ENCODE peak calls at places on chromosomes 12 and 14, in six cellular contexts. One of them, this sample, is unnamed.

GRCh38 chr12:99649551-99649950 is 2.0 kb downstream of the GARIN6 start:
- DNase-seq in HepG2: no peak
- DNase-seq in HCT116: no peak
- DNase-seq in SK-N-SH: no peak
- DNase-seq in GM12878: no peak
- DNase-seq in K562: no peak
- DNase-seq in this sample: no peak

GRCh38 chr12:48824112-48824511 is 5.8 kb downstream of the CACNB3 start:
- DNase-seq in HepG2: no peak
- DNase-seq in HCT116: no peak
- DNase-seq in SK-N-SH: no peak
- DNase-seq in GM12878: no peak
- DNase-seq in K562: peak; percentile 80
- DNase-seq in this sample: no peak

GRCh38 chr12:51836833-51837184 is 11.7 kb downstream of the FIGNL2 start:
- DNase-seq in HepG2: no peak
- DNase-seq in HCT116: no peak
- DNase-seq in SK-N-SH: no peak
- DNase-seq in GM12878: no peak
- DNase-seq in K562: no peak
- DNase-seq in this sample: no peak

GRCh38 chr12:54425696-54426095 is 6.6 kb upstream of the ITGA5 start:
- DNase-seq in HepG2: no peak
- DNase-seq in HCT116: no peak
- DNase-seq in SK-N-SH: no peak
- DNase-seq in GM12878: no peak
- DNase-seq in K562: peak; percentile 45
- DNase-seq in this sample: no peak

GRCh38 chr12:83823386-83824045 is 1089.1 kb downstream of the SLC6A15 start:
- DNase-seq in HepG2: peak; percentile 27
- DNase-seq in HCT116: peak; percentile 44
- DNase-seq in SK-N-SH: peak; percentile 12
- DNase-seq in GM12878: no peak
- DNase-seq in K562: peak; percentile 5
- DNase-seq in this sample: peak; percentile 73

GRCh38 chr14:49828640-49829039 is 23.9 kb downstream of the NEMF start:
- DNase-seq in HepG2: no peak
- DNase-seq in HCT116: no peak
- DNase-seq in SK-N-SH: no peak
- DNase-seq in GM12878: no peak
- DNase-seq in K562: no peak
- DNase-seq in this sample: no peak

GRCh38 chr14:102768223-102769048 is 8.8 kb upstream of the TRAF3 start:
- DNase-seq in HepG2: no peak
- DNase-seq in HCT116: no peak
- DNase-seq in SK-N-SH: no peak
- DNase-seq in GM12878: peak; percentile 86
- DNase-seq in K562: no peak
- DNase-seq in this sample: no peak

GRCh38 chr12:43306066-43306465 is 245.9 kb downstream of the ADAMTS20 start:
- DNase-seq in HepG2: no peak
- DNase-seq in HCT116: no peak
- DNase-seq in SK-N-SH: no peak
- DNase-seq in GM12878: no peak
- DNase-seq in K562: no peak
- DNase-seq in this sample: no peak

GRCh38 chr12:24668563-24668962 is 280.3 kb downstream of the BCAT1 start:
- DNase-seq in HepG2: no peak
- DNase-seq in HCT116: no peak
- DNase-seq in SK-N-SH: no peak
- DNase-seq in GM12878: no peak
- DNase-seq in K562: no peak
- DNase-seq in this sample: no peak

GRCh38 chr12:123763093-123763492 is 992 bp downstream of the DNAH10 start:
- DNase-seq in HepG2: no peak
- DNase-seq in HCT116: no peak
- DNase-seq in SK-N-SH: no peak
- DNase-seq in GM12878: no peak
- DNase-seq in K562: no peak
- DNase-seq in this sample: no peak

DNA sequence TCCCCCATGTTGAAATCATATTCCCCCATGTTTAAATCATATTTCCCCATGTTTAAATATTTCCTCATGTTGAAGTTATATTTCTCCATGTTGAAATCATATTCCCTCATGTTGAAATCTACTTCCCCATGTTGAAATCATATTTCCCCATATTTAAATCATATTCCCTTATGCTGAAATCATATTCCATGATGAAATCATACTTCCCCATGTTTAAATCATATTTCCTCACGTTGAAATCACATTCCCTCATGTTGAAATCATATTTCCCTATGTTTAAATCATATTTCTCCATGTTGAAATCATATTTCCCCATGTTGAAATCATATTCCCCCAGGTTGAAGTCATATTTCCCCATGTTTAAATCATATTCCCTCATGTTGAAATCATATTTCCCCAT is 34.6 kb upstream of the ADGRD1 start:
- DNase-seq in HepG2: no peak
- DNase-seq in HCT116: no peak
- DNase-seq in SK-N-SH: no peak
- DNase-seq in GM12878: no peak
- DNase-seq in K562: no peak
- DNase-seq in this sample: no peak
- TF ChIP-seq JUND in HepG2: no peak
- TF ChIP-seq JUND in HCT116: no peak
- TF ChIP-seq JUND in SK-N-SH: no peak
- TF ChIP-seq JUND in GM12878: no peak
- TF ChIP-seq JUND in K562: no peak
- TF ChIP-seq JUND in this sample: no peak

DNA sequence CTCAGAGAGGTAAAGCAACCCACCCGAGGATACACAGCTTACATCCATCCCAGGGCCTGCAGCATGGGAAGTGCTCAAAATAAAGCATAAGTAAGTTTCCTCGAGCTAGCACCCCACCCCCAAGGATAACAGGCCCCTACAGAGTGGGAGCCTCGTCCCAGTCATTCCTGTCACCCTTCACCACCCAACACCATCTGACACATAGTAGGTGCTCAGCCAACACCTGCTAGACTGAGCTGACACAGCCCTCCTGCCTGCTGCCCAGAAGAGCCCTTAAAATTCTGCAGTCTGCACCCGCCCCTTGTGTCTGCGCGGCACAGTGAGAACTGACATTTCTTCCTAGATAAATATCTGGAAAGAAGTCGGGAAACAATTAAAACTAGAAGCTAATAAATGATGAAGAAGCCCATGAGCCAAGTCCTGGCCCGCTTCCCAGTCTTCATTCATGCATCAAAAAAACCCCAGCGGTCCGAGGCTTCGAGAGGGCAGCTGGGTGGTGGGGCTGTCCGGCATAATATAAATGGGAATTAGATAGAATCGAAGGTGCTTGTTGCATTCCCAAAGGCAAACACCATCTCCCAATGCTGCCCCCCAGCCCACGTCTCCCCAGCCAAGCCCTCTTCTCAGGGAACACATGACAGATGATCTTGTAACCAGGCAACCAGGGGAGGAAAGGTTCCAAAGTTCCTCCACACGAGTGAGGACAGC is 76.2 kb downstream of the BCL11B start:
- DNase-seq in HepG2: no peak
- DNase-seq in HCT116: no peak
- DNase-seq in SK-N-SH: no peak
- DNase-seq in GM12878: no peak
- DNase-seq in K562: no peak
- DNase-seq in this sample: no peak
- TF ChIP-seq JUND in HepG2: no peak
- TF ChIP-seq JUND in HCT116: no peak
- TF ChIP-seq JUND in SK-N-SH: no peak
- TF ChIP-seq JUND in GM12878: no peak
- TF ChIP-seq JUND in K562: no peak
- TF ChIP-seq JUND in this sample: no peak

GRCh38 chr14:81398196-81398891 is 1.8 kb downstream of the STON2 start:
- DNase-seq in HepG2: no peak
- DNase-seq in HCT116: no peak
- DNase-seq in SK-N-SH: no peak
- DNase-seq in GM12878: no peak
- DNase-seq in K562: no peak
- DNase-seq in this sample: no peak

GRCh38 chr14:81400202-81400678 is at the start of gene STON2:
- DNase-seq in HepG2: no peak
- DNase-seq in HCT116: peak; percentile 54
- DNase-seq in SK-N-SH: no peak
- DNase-seq in GM12878: no peak
- DNase-seq in K562: peak; percentile 34
- DNase-seq in this sample: no peak

GRCh38 chr14:81400852-81401251 is 728 bp upstream of the STON2 start:
- DNase-seq in HepG2: no peak
- DNase-seq in HCT116: peak; percentile 54
- DNase-seq in SK-N-SH: no peak
- DNase-seq in GM12878: no peak
- DNase-seq in K562: no peak
- DNase-seq in this sample: peak; percentile 54

GRCh38 chr14:81401420-81402122 is 1.4 kb upstream of the STON2 start:
- DNase-seq in HepG2: no peak
- DNase-seq in HCT116: peak; percentile 47
- DNase-seq in SK-N-SH: no peak
- DNase-seq in GM12878: no peak
- DNase-seq in K562: no peak
- DNase-seq in this sample: no peak

DNA sequence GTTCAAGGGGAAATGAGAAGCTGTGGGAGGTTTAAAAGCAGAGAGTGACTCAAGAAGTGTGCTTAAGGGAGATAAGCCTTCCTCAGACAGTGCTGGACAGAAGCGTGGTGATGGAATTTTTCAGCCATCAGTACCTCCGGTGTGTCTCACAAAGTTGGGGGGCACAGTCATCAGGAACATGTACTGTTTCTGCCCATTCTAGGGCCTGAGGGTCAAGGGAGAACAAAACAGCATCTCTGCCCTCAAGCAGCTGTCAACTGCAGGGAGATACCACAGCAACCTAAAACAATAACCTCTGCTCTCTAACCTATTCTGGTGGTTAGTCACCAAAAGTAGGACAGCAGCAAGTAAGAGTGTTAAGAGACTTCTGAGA is 2.0 kb upstream of the STON2 start:
- DNase-seq in HepG2: no peak
- DNase-seq in HCT116: no peak
- DNase-seq in SK-N-SH: no peak
- DNase-seq in GM12878: no peak
- DNase-seq in K562: peak; percentile 40
- DNase-seq in this sample: no peak
- TF ChIP-seq JUND in HepG2: no peak
- TF ChIP-seq JUND in HCT116: no peak
- TF ChIP-seq JUND in SK-N-SH: no peak
- TF ChIP-seq JUND in GM12878: no peak
- TF ChIP-seq JUND in K562: peak; percentile 91
- TF ChIP-seq JUND in this sample: no peak

GRCh38 chr12:6957741-6958608 is 6.8 kb downstream of the PTPN6 start:
- DNase-seq in HepG2: no peak
- DNase-seq in HCT116: no peak
- DNase-seq in SK-N-SH: no peak
- DNase-seq in GM12878: no peak
- DNase-seq in K562: no peak
- DNase-seq in this sample: no peak

GRCh38 chr12:6957151-6957701 is 6.1 kb downstream of the PTPN6 start:
- DNase-seq in HepG2: no peak
- DNase-seq in HCT116: no peak
- DNase-seq in SK-N-SH: peak; percentile 15
- DNase-seq in GM12878: no peak
- DNase-seq in K562: no peak
- DNase-seq in this sample: no peak

GRCh38 chr12:6960291-6961277 is 9.4 kb downstream of the PTPN6 start:
- DNase-seq in HepG2: no peak
- DNase-seq in HCT116: no peak
- DNase-seq in SK-N-SH: peak; percentile 38
- DNase-seq in GM12878: no peak
- DNase-seq in K562: no peak
- DNase-seq in this sample: no peak

GRCh38 chr12:6959376-6960290 is 8.5 kb downstream of the PTPN6 start:
- DNase-seq in HepG2: no peak
- DNase-seq in HCT116: no peak
- DNase-seq in SK-N-SH: no peak
- DNase-seq in GM12878: no peak
- DNase-seq in K562: no peak
- DNase-seq in this sample: no peak

DNA sequence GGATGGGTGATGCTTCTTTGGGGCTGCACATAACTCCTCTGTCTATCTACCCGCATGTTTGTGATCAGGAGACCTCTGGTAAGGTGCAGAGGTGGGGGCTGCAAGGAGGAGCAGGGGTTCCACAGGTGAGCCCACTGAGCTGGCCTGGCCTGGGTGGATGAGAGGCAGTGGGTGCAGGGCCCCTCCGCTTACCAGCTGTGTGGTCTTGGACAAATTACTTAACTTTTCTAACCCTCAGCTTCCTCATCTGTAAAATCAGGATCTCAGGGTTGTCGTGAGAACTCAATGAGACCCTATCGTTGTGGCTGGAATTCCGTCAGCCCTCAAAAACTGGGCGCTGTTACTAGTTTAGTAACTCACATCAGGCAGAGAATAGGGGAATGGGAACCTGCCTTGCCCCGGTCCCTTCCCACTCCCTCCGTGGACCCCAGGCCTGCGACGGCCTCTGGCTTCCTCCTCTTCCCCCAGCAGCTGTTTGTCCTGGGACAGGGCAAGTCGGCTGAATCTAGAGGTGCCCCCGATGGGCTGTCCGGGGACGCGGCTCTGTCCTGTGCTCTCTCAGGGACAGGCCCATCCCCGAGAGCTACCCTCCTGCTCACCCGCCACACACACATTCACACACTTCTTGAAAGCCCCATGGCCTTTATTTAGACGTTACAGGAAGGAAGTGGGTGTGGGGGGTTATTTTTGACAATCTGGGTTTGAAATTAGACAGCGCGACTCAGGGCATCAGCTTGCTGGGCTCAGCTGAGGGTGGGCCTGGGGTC is 7.6 kb downstream of the PTPN6 start:
- DNase-seq in HepG2: no peak
- DNase-seq in HCT116: no peak
- DNase-seq in SK-N-SH: peak; percentile 16
- DNase-seq in GM12878: no peak
- DNase-seq in K562: no peak
- DNase-seq in this sample: no peak
- TF ChIP-seq JUND in HepG2: no peak
- TF ChIP-seq JUND in HCT116: no peak
- TF ChIP-seq JUND in SK-N-SH: no peak
- TF ChIP-seq JUND in GM12878: peak; percentile 55
- TF ChIP-seq JUND in K562: no peak
- TF ChIP-seq JUND in this sample: no peak

DNA sequence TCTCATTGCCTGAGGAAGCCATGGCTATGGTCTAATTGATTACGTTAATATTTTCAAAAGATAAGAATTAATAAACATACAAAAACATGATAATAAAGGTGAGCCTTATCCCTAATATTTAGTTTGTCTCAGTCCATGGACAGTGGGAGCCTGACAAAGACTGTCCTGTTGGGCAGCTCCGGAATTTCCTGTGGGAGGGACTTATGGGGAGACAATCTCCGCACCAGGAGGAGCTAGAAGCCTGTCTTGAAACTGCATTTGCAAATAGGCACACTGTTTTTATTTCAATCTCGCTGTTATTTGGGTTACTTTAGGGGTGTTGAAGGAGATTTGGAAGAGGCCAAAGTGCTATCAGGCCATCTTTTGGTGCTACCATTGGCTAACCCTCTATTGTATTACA is 50.8 kb upstream of the ZDHHC17 start:
- DNase-seq in HepG2: peak; percentile 16
- DNase-seq in HCT116: no peak
- DNase-seq in SK-N-SH: no peak
- DNase-seq in GM12878: no peak
- DNase-seq in K562: no peak
- DNase-seq in this sample: no peak
- TF ChIP-seq JUND in HepG2: no peak
- TF ChIP-seq JUND in HCT116: no peak
- TF ChIP-seq JUND in SK-N-SH: no peak
- TF ChIP-seq JUND in GM12878: no peak
- TF ChIP-seq JUND in K562: no peak
- TF ChIP-seq JUND in this sample: no peak